ENCODE peak calls at places on chromosome 7, in six cellular contexts. One of them, this sample, is unnamed. For H3K4me1, the result is how much of the 10 kb centered on the place peaks cover.

GRCh38 chr7:108253275-108254044 is 123.3 kb upstream of the LAMB4 start:
- DNase-seq in naive thymus-derived CD4-positive, alpha-beta T cell: no peak
- DNase-seq in effector memory CD4-positive, alpha-beta T cell: no peak
- DNase-seq in left ventricle myocardium inferior: no peak
- DNase-seq in ovary: no peak
- DNase-seq in lung: no peak
- DNase-seq in this sample: no peak

GRCh38 chr7:158868754-158869410 is 12.5 kb downstream of the DYNC2I1 start:
- DNase-seq in naive thymus-derived CD4-positive, alpha-beta T cell: no peak
- DNase-seq in ovary: no peak
- DNase-seq in effector memory CD4-positive, alpha-beta T cell: no peak
- DNase-seq in lung: no peak
- DNase-seq in left ventricle myocardium inferior: no peak
- DNase-seq in this sample: no peak

GRCh38 chr7:100887186-100887954 is 2.1 kb downstream of the UFSP1 start:
- DNase-seq in left ventricle myocardium inferior: no peak
- DNase-seq in lung: no peak
- DNase-seq in ovary: no peak
- DNase-seq in naive thymus-derived CD4-positive, alpha-beta T cell: peak
- DNase-seq in effector memory CD4-positive, alpha-beta T cell: peak
- DNase-seq in this sample: no peak

GRCh38 chr7:108097703-108098102 is 32.5 kb downstream of the LAMB4 start:
- DNase-seq in effector memory CD4-positive, alpha-beta T cell: no peak
- DNase-seq in left ventricle myocardium inferior: no peak
- DNase-seq in lung: no peak
- DNase-seq in naive thymus-derived CD4-positive, alpha-beta T cell: no peak
- DNase-seq in ovary: no peak
- DNase-seq in this sample: no peak

GRCh38 chr7:109879429-109879828 is 1211.5 kb upstream of the LRRN3 start:
- DNase-seq in naive thymus-derived CD4-positive, alpha-beta T cell: no peak
- DNase-seq in lung: no peak
- DNase-seq in left ventricle myocardium inferior: no peak
- DNase-seq in effector memory CD4-positive, alpha-beta T cell: no peak
- DNase-seq in ovary: no peak
- DNase-seq in this sample: no peak

GRCh38 chr7:101099969-101100781 is 14.9 kb downstream of the TRIM56 start:
- DNase-seq in lung: peak
- DNase-seq in naive thymus-derived CD4-positive, alpha-beta T cell: no peak
- DNase-seq in left ventricle myocardium inferior: peak
- DNase-seq in ovary: peak
- DNase-seq in effector memory CD4-positive, alpha-beta T cell: no peak
- DNase-seq in this sample: peak

GRCh38 chr7:128037880-128038619 is 6.8 kb upstream of the LRRC4 start:
- DNase-seq in lung: no peak
- DNase-seq in left ventricle myocardium inferior: no peak
- DNase-seq in effector memory CD4-positive, alpha-beta T cell: no peak
- DNase-seq in naive thymus-derived CD4-positive, alpha-beta T cell: no peak
- DNase-seq in ovary: no peak
- DNase-seq in this sample: no peak

GRCh38 chr7:42053834-42054233 is 183.2 kb downstream of the GLI3 start:
- DNase-seq in naive thymus-derived CD4-positive, alpha-beta T cell: no peak
- DNase-seq in effector memory CD4-positive, alpha-beta T cell: no peak
- DNase-seq in left ventricle myocardium inferior: no peak
- DNase-seq in lung: no peak
- DNase-seq in ovary: no peak
- DNase-seq in this sample: no peak

GRCh38 chr7:8178353-8178752 is 83.6 kb downstream of the ICA1 start:
- DNase-seq in left ventricle myocardium inferior: no peak
- DNase-seq in naive thymus-derived CD4-positive, alpha-beta T cell: no peak
- DNase-seq in effector memory CD4-positive, alpha-beta T cell: no peak
- DNase-seq in lung: no peak
- DNase-seq in ovary: no peak
- DNase-seq in this sample: no peak

GRCh38 chr7:157851501-157852067 is 514.8 kb downstream of the DNAJB6 start:
- DNase-seq in naive thymus-derived CD4-positive, alpha-beta T cell: peak
- DNase-seq in ovary: no peak
- DNase-seq in left ventricle myocardium inferior: peak
- DNase-seq in lung: peak
- DNase-seq in effector memory CD4-positive, alpha-beta T cell: peak
- DNase-seq in this sample: no peak

GRCh38 chr7:92226981-92227380 is 18.7 kb downstream of the KRIT1 start:
- DNase-seq in lung: no peak
- DNase-seq in naive thymus-derived CD4-positive, alpha-beta T cell: no peak
- DNase-seq in ovary: no peak
- DNase-seq in effector memory CD4-positive, alpha-beta T cell: no peak
- DNase-seq in left ventricle myocardium inferior: no peak
- DNase-seq in this sample: no peak

GRCh38 chr7:3520206-3520605 is 219.2 kb downstream of the SDK1 start:
- DNase-seq in effector memory CD4-positive, alpha-beta T cell: no peak
- DNase-seq in ovary: no peak
- DNase-seq in left ventricle myocardium inferior: no peak
- DNase-seq in lung: no peak
- DNase-seq in naive thymus-derived CD4-positive, alpha-beta T cell: peak
- DNase-seq in this sample: no peak

GRCh38 chr7:3518546-3518945 is 217.5 kb downstream of the SDK1 start:
- DNase-seq in effector memory CD4-positive, alpha-beta T cell: no peak
- DNase-seq in ovary: no peak
- DNase-seq in lung: no peak
- DNase-seq in left ventricle myocardium inferior: no peak
- DNase-seq in naive thymus-derived CD4-positive, alpha-beta T cell: no peak
- DNase-seq in this sample: no peak

DNA sequence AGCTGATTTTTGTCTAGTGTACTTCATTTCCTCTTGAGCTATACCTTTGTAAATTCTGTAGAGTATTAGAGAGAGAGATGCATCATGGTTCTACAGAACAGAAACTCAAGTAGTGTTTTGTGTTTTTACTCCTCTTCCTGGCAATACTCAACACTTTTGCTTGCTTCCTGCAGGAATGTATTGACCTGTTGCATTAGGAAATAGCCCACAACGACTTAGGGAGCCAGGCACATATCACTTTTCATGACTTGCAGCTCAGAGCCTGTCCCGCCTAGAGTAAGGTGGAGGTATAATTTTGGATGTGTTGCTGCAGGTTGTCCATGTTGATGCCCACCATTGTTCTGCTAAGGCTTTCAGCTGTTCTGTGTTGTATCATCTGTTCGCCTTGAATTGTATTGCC is 216.3 kb downstream of the SDK1 start:
- DNase-seq in effector memory CD4-positive, alpha-beta T cell: no peak
- DNase-seq in lung: no peak
- DNase-seq in ovary: no peak
- DNase-seq in left ventricle myocardium inferior: no peak
- DNase-seq in naive thymus-derived CD4-positive, alpha-beta T cell: no peak
- DNase-seq in this sample: no peak
- H3K4me1 ChIP-seq in effector memory CD4-positive, alpha-beta T cell: under half
- H3K4me1 ChIP-seq in lung: under half
- H3K4me1 ChIP-seq in ovary: under half
- H3K4me1 ChIP-seq in left ventricle myocardium inferior: under half
- H3K4me1 ChIP-seq in naive thymus-derived CD4-positive, alpha-beta T cell: under half
- H3K4me1 ChIP-seq in this sample: under half

GRCh38 chr7:74656421-74656910 is 1.1 kb upstream of the GTF2I start:
- DNase-seq in lung: peak
- DNase-seq in left ventricle myocardium inferior: peak
- DNase-seq in ovary: peak
- DNase-seq in effector memory CD4-positive, alpha-beta T cell: peak
- DNase-seq in naive thymus-derived CD4-positive, alpha-beta T cell: peak
- DNase-seq in this sample: peak
- H3K4me1 ChIP-seq in lung: under half
- H3K4me1 ChIP-seq in left ventricle myocardium inferior: half or more
- H3K4me1 ChIP-seq in ovary: under half
- H3K4me1 ChIP-seq in effector memory CD4-positive, alpha-beta T cell: under half
- H3K4me1 ChIP-seq in naive thymus-derived CD4-positive, alpha-beta T cell: under half
- H3K4me1 ChIP-seq in this sample: under half

GRCh38 chr7:121406-121805 is 71.0 kb upstream of the FAM20C start:
- DNase-seq in naive thymus-derived CD4-positive, alpha-beta T cell: no peak
- DNase-seq in lung: no peak
- DNase-seq in effector memory CD4-positive, alpha-beta T cell: no peak
- DNase-seq in left ventricle myocardium inferior: no peak
- DNase-seq in ovary: no peak
- DNase-seq in this sample: no peak
- H3K4me1 ChIP-seq in naive thymus-derived CD4-positive, alpha-beta T cell: under half
- H3K4me1 ChIP-seq in lung: under half
- H3K4me1 ChIP-seq in effector memory CD4-positive, alpha-beta T cell: under half
- H3K4me1 ChIP-seq in left ventricle myocardium inferior: under half
- H3K4me1 ChIP-seq in ovary: under half
- H3K4me1 ChIP-seq in this sample: under half

GRCh38 chr7:23107781-23108180 is 2.2 kb downstream of the KLHL7 start:
- DNase-seq in naive thymus-derived CD4-positive, alpha-beta T cell: no peak
- DNase-seq in lung: no peak
- DNase-seq in ovary: no peak
- DNase-seq in left ventricle myocardium inferior: no peak
- DNase-seq in effector memory CD4-positive, alpha-beta T cell: no peak
- DNase-seq in this sample: no peak

GRCh38 chr7:23105644-23106490 is at the start of gene KLHL7:
- DNase-seq in naive thymus-derived CD4-positive, alpha-beta T cell: peak
- DNase-seq in ovary: peak
- DNase-seq in left ventricle myocardium inferior: peak
- DNase-seq in lung: peak
- DNase-seq in effector memory CD4-positive, alpha-beta T cell: peak
- DNase-seq in this sample: peak

GRCh38 chr7:23106801-23107713 is 1.5 kb downstream of the KLHL7 start:
- DNase-seq in left ventricle myocardium inferior: no peak
- DNase-seq in naive thymus-derived CD4-positive, alpha-beta T cell: no peak
- DNase-seq in lung: no peak
- DNase-seq in effector memory CD4-positive, alpha-beta T cell: no peak
- DNase-seq in ovary: no peak
- DNase-seq in this sample: no peak

GRCh38 chr7:23106491-23106800 is 861 bp downstream of the KLHL7 start:
- DNase-seq in ovary: no peak
- DNase-seq in effector memory CD4-positive, alpha-beta T cell: no peak
- DNase-seq in left ventricle myocardium inferior: no peak
- DNase-seq in lung: no peak
- DNase-seq in naive thymus-derived CD4-positive, alpha-beta T cell: no peak
- DNase-seq in this sample: peak

GRCh38 chr7:23105086-23105643 is 420 bp upstream of the KLHL7 start:
- DNase-seq in left ventricle myocardium inferior: no peak
- DNase-seq in ovary: no peak
- DNase-seq in lung: no peak
- DNase-seq in naive thymus-derived CD4-positive, alpha-beta T cell: no peak
- DNase-seq in effector memory CD4-positive, alpha-beta T cell: no peak
- DNase-seq in this sample: no peak
- H3K4me1 ChIP-seq in left ventricle myocardium inferior: half or more
- H3K4me1 ChIP-seq in ovary: under half
- H3K4me1 ChIP-seq in lung: under half
- H3K4me1 ChIP-seq in naive thymus-derived CD4-positive, alpha-beta T cell: under half
- H3K4me1 ChIP-seq in effector memory CD4-positive, alpha-beta T cell: under half
- H3K4me1 ChIP-seq in this sample: under half

DNA sequence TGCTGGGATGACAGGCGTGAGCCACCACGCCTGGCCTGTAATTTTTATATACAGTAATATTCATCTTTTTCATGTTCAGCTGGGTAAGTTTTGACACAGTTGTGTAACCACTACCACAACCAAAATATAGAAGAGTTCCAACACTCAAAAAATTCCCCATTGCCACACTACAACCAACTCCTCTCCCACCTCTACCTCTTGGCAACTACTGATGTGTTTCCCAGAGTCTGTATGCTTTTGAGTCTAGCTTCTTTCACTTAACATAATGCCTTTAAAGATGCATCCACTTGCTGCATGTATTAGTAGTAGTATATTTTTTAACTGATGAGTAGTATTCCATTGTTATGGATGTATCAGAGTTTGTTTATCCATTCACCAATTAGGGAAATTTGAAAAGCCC is 90.7 kb downstream of the SRPK2 start:
- DNase-seq in left ventricle myocardium inferior: no peak
- DNase-seq in naive thymus-derived CD4-positive, alpha-beta T cell: no peak
- DNase-seq in ovary: no peak
- DNase-seq in lung: no peak
- DNase-seq in effector memory CD4-positive, alpha-beta T cell: no peak
- DNase-seq in this sample: no peak
- H3K4me1 ChIP-seq in left ventricle myocardium inferior: under half
- H3K4me1 ChIP-seq in naive thymus-derived CD4-positive, alpha-beta T cell: under half
- H3K4me1 ChIP-seq in ovary: under half
- H3K4me1 ChIP-seq in lung: under half
- H3K4me1 ChIP-seq in effector memory CD4-positive, alpha-beta T cell: under half
- H3K4me1 ChIP-seq in this sample: under half

GRCh38 chr7:74288034-74288881 is 949 bp upstream of the CLIP2 start:
- DNase-seq in left ventricle myocardium inferior: no peak
- DNase-seq in ovary: no peak
- DNase-seq in effector memory CD4-positive, alpha-beta T cell: no peak
- DNase-seq in lung: no peak
- DNase-seq in naive thymus-derived CD4-positive, alpha-beta T cell: no peak
- DNase-seq in this sample: no peak
- H3K4me1 ChIP-seq in left ventricle myocardium inferior: under half
- H3K4me1 ChIP-seq in ovary: under half
- H3K4me1 ChIP-seq in effector memory CD4-positive, alpha-beta T cell: under half
- H3K4me1 ChIP-seq in lung: under half
- H3K4me1 ChIP-seq in naive thymus-derived CD4-positive, alpha-beta T cell: under half
- H3K4me1 ChIP-seq in this sample: under half

GRCh38 chr7:55545496-55545895 is 26.8 kb downstream of the VOPP1 start:
- DNase-seq in lung: no peak
- DNase-seq in left ventricle myocardium inferior: no peak
- DNase-seq in effector memory CD4-positive, alpha-beta T cell: no peak
- DNase-seq in ovary: no peak
- DNase-seq in naive thymus-derived CD4-positive, alpha-beta T cell: no peak
- DNase-seq in this sample: no peak
- H3K4me1 ChIP-seq in lung: under half
- H3K4me1 ChIP-seq in left ventricle myocardium inferior: under half
- H3K4me1 ChIP-seq in effector memory CD4-positive, alpha-beta T cell: under half
- H3K4me1 ChIP-seq in ovary: under half
- H3K4me1 ChIP-seq in naive thymus-derived CD4-positive, alpha-beta T cell: under half
- H3K4me1 ChIP-seq in this sample: under half

GRCh38 chr7:43648725-43649406 is 66.0 kb downstream of the STK17A start:
- DNase-seq in effector memory CD4-positive, alpha-beta T cell: peak
- DNase-seq in left ventricle myocardium inferior: no peak
- DNase-seq in ovary: no peak
- DNase-seq in lung: peak
- DNase-seq in naive thymus-derived CD4-positive, alpha-beta T cell: peak
- DNase-seq in this sample: no peak
- H3K4me1 ChIP-seq in effector memory CD4-positive, alpha-beta T cell: half or more
- H3K4me1 ChIP-seq in left ventricle myocardium inferior: half or more
- H3K4me1 ChIP-seq in ovary: under half
- H3K4me1 ChIP-seq in lung: under half
- H3K4me1 ChIP-seq in naive thymus-derived CD4-positive, alpha-beta T cell: half or more
- H3K4me1 ChIP-seq in this sample: under half